ENCODE peak calls at places on chromosomes 13 and 19, in nine cellular contexts. I is activated T-helper 1 cell treated with anti-CD3 and anti-CD28 coated beads, Interleukin-12 subunit alpha, Interleukin-12 subunit beta, Interleukin-2, Interleukin-4 antibody, amounts not matched to agents 30 ng/mL and 10 ng/mL and 1 ng/mL, durations not matched to agents 14 hours and 24 hours and 36 hours; E is AG09319; S is iPS-NIHi11; X is esophagus squamous epithelium; F is NCI-H1105 treated with DMSO at 0.1 percent for 48 hours; T is A172; K is aorta; N is stimulated activated CD4-positive, alpha-beta T cell treated with anti-CD3 and anti-CD28 coated beads, TNF-alpha, amount 100 ng/mL, for 48 hours. O is an unnamed sample.

GRCh38 chr13:110318920-110319319 is 11.8 kb downstream of the COL4A2 start:
- DNase-seq in I (no peak), E (no peak), S (no peak), X (no peak), F (no peak), T (no peak), K (no peak), N (no peak), O (no peak)

GRCh38 chr13:33744589-33745369 is 73.2 kb upstream of the RFC3 start:
- DNase-seq in I (no peak), E (no peak), S (peak), X (no peak), F (peak), T (peak), K (no peak), N (no peak), O (no peak)

GRCh38 chr13:25971077-25971476 is 80.7 kb downstream of the SHISA2 start:
- DNase-seq in I (no peak), E (no peak), S (peak), X (no peak), F (no peak), T (no peak), K (no peak), N (no peak), O (no peak)

GRCh38 chr13:112346173-112346898 is 29.8 kb upstream of the SPACA7 start:
- DNase-seq in I (no peak), E (no peak), S (no peak), X (no peak), F (peak), T (peak), K (no peak), N (no peak), O (no peak)

GRCh38 chr13:33870046-33870668 is 52.2 kb downstream of the RFC3 start:
- DNase-seq in I (no peak), E (no peak), S (peak), X (no peak), F (peak), T (no peak), K (no peak), N (no peak), O (no peak)

GRCh38 chr19:10764340-10764894 is 46.5 kb downstream of the DNM2 start:
- DNase-seq in I (no peak), E (no peak), S (no peak), X (no peak), F (no peak), T (no peak), K (no peak), N (no peak), O (no peak)

GRCh38 chr13:111324736-111325135 is 4.3 kb downstream of the TEX29 start:
- DNase-seq in I (no peak), E (no peak), S (no peak), X (no peak), F (no peak), T (no peak), K (no peak), N (no peak), O (peak)

GRCh38 chr13:31972453-31972852 is 59.1 kb upstream of the FRY start:
- DNase-seq in I (no peak), E (no peak), S (no peak), X (no peak), F (no peak), T (no peak), K (no peak), N (no peak), O (no peak)

GRCh38 chr13:113398963-113399754 is 35.2 kb upstream of the GRTP1 start:
- DNase-seq in I (no peak), E (no peak), S (no peak), X (no peak), F (no peak), T (peak), K (no peak), N (no peak), O (no peak)

O was measured in natural killer cell treated with Interleukin-12 subunit alpha and Interleukin-12 subunit beta and Interleukin-15 and Interleukin-18, amount 100 ng/mL, for 72 hours.